ENCODE peak calls at places on chromosomes 2 and 18, in six cellular contexts. B is tibial artery; G is heart left ventricle; X is keratinocyte; L is NT2/D1; C is naive thymus-derived CD4-positive, alpha-beta T cell. Z is an unnamed sample.

GRCh38 chr2:105926960-105927678 is 182.4 kb downstream of the NCK2 start:
- DNase-seq in B (no peak), G (no peak), X (no peak), L (no peak), C (peak; percentile 76), Z (peak; percentile 68)

GRCh38 chr2:179180242-179180641 is 84.4 kb downstream of the SESTD1 start:
- DNase-seq in B (no peak), G (no peak), X (no peak), L (no peak), C (no peak), Z (no peak)

GRCh38 chr18:74128114-74128513 is 19.5 kb downstream of the FBXO15 start:
- DNase-seq in B (no peak), G (no peak), X (no peak), L (no peak), C (no peak), Z (no peak)

GRCh38 chr2:32865399-32866068 is 81.2 kb upstream of the LTBP1 start:
- DNase-seq in B (no peak), G (no peak), X (peak; percentile 21), L (no peak), C (no peak), Z (no peak)

GRCh38 chr18:45806226-45806625 is 19.2 kb upstream of the SIGLEC15 start:
- DNase-seq in B (no peak), G (no peak), X (no peak), L (no peak), C (no peak), Z (no peak)

GRCh38 chr18:49899647-49900330 is 86.5 kb upstream of the ACAA2 start:
- DNase-seq in B (no peak), G (no peak), X (no peak), L (no peak), C (no peak), Z (no peak)

GRCh38 chr2:131801210-131801744 is 273.6 kb downstream of the CCDC74A start:
- DNase-seq in B (no peak), G (no peak), X (no peak), L (no peak), C (no peak), Z (no peak)

GRCh38 chr18:30889582-30890301 is 152.8 kb downstream of the DSC3 start:
- DNase-seq in B (no peak), G (no peak), X (no peak), L (peak; percentile 39), C (no peak), Z (no peak)

GRCh38 chr2:80706951-80707350 is 402.4 kb upstream of the LRRTM1 start:
- DNase-seq in B (no peak), G (no peak), X (no peak), L (no peak), C (no peak), Z (no peak)

GRCh38 chr2:29920631-29921559 is 491 bp downstream of the ALK start:
- DNase-seq in B (no peak), G (no peak), X (no peak), L (no peak), C (no peak), Z (no peak)

GRCh38 chr2:229660951-229661350 is 53.4 kb downstream of the DNER start:
- DNase-seq in B (no peak), G (no peak), X (peak; percentile 1), L (no peak), C (no peak), Z (no peak)

GRCh38 chr2:153477641-153478288 is 797 bp downstream of the RPRM start:
- DNase-seq in B (no peak), G (no peak), X (no peak), L (peak; percentile 57), C (no peak), Z (no peak)

GRCh38 chr2:133264951-133265949 is 303.0 kb downstream of the NCKAP5 start:
- DNase-seq in B (no peak), G (peak; percentile 52), X (no peak), L (no peak), C (no peak), Z (no peak)

GRCh38 chr2:131027566-131028528 is 65.4 kb downstream of the FAM168B start:
- DNase-seq in B (peak; percentile 52), G (no peak), X (no peak), L (no peak), C (no peak), Z (no peak)

GRCh38 chr2:149056541-149056940 is 18.0 kb downstream of the LYPD6B start:
- DNase-seq in B (no peak), G (no peak), X (no peak), L (no peak), C (no peak), Z (no peak)

GRCh38 chr2:163951312-163951711 is 215.5 kb upstream of the FIGN start:
- DNase-seq in B (no peak), G (no peak), X (no peak), L (no peak), C (no peak), Z (no peak)

GRCh38 chr2:25125189-25125588 is 43.2 kb downstream of the POMC start:
- DNase-seq in B (no peak), G (no peak), X (no peak), L (no peak), C (no peak), Z (no peak)

GRCh38 chr2:12932192-12932591 is 215.5 kb downstream of the TRIB2 start:
- DNase-seq in B (no peak), G (no peak), X (no peak), L (no peak), C (no peak), Z (no peak)

GRCh38 chr2:216121255-216121654 is 12.1 kb downstream of the XRCC5 start:
- DNase-seq in B (no peak), G (no peak), X (no peak), L (no peak), C (no peak), Z (no peak)

GRCh38 chr2:232523682-232524597 is 2.0 kb upstream of the CHRND start:
- DNase-seq in B (no peak), G (peak; percentile 40), X (no peak), L (peak; percentile 82), C (no peak), Z (no peak)

GRCh38 chr18:69402219-69402989 is 1.7 kb downstream of the DOK6 start:
- DNase-seq in B (no peak), G (no peak), X (no peak), L (no peak), C (no peak), Z (no peak)

GRCh38 chr2:62042944-62043343 is 137.5 kb downstream of the COMMD1 start:
- DNase-seq in B (no peak), G (no peak), X (peak; percentile 52), L (no peak), C (no peak), Z (no peak)
- H3K4me1 ChIP-seq in B (no peaks in the 10 kb centered on the region), G (no peaks in the 10 kb centered on the region), X (peaks cover 27% of the 10 kb centered on the region), L (no peaks in the 10 kb centered on the region), C (peaks cover 8% of the 10 kb centered on the region), Z (peaks cover 16% of the 10 kb centered on the region)

GRCh38 chr2:43226955-43227829 is 786 bp upstream of the ZFP36L2 start:
- DNase-seq in B (peak; percentile 99), G (peak; percentile 96), X (no peak), L (peak; percentile 63), C (peak; percentile 74), Z (peak; percentile 75)

GRCh38 chr2:43228782-43229659 is 2.6 kb upstream of the ZFP36L2 start:
- DNase-seq in B (no peak), G (no peak), X (no peak), L (no peak), C (peak; percentile 23), Z (peak; percentile 43)

GRCh38 chr2:43226558-43226954 is at the start of gene ZFP36L2:
- DNase-seq in B (peak; percentile 98), G (peak; percentile 98), X (no peak), L (peak; percentile 92), C (peak; percentile 97), Z (peak; percentile 98)

GRCh38 chr2:43228341-43228751 is 1.9 kb upstream of the ZFP36L2 start:
- DNase-seq in B (no peak), G (no peak), X (no peak), L (no peak), C (no peak), Z (peak; percentile 22)

DNA sequence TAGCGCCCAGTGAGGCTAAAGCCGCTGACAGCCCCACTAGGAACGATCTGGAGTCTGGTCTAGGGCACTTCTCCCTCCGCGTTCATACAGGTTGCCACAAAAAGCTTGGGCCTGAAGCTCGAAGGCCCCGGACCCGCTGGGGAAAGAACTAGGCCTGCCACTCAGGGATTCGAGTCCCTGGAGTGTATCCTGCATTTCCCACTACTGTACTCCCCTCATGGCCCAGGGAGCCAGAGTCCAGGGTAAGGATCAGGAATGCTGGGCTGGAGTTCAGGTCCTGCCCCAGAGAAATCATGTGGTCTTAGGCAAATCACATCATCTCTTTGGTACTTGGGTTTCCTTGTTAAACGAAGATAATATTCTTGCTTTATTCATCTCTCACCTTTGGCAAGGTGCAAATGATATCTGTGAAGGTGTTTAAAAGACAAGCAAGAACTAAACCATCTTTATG is 1.4 kb upstream of the ZFP36L2 start:
- DNase-seq in B (no peak), G (no peak), X (no peak), L (no peak), C (no peak), Z (no peak)
- H3K4me3 ChIP-seq in B (peak overlapping the region; percentile 87), G (peak overlapping the region; percentile 76), X (peak overlapping the region; percentile 82), L (peak overlapping the region; percentile 82), C (peak overlapping the region; percentile 82), Z (peak overlapping the region; percentile 88)

GRCh38 chr2:20307311-20307710 is 43.3 kb downstream of the PUM2 start:
- DNase-seq in B (no peak), G (no peak), X (no peak), L (no peak), C (no peak), Z (no peak)

GRCh38 chr2:20299113-20299512 is 51.5 kb downstream of the PUM2 start:
- DNase-seq in B (no peak), G (no peak), X (no peak), L (no peak), C (no peak), Z (no peak)

GRCh38 chr2:20304411-20304810 is 46.2 kb downstream of the PUM2 start:
- DNase-seq in B (no peak), G (no peak), X (peak; percentile 4), L (no peak), C (no peak), Z (no peak)

GRCh38 chr2:20300656-20301055 is 50.0 kb downstream of the PUM2 start:
- DNase-seq in B (no peak), G (no peak), X (no peak), L (no peak), C (no peak), Z (no peak)

GRCh38 chr2:20302019-20302418 is 48.6 kb downstream of the PUM2 start:
- DNase-seq in B (no peak), G (no peak), X (no peak), L (no peak), C (no peak), Z (no peak)
- H3K9me3 ChIP-seq in B (no peaks in the 10 kb centered on the region), G (no peaks in the 10 kb centered on the region), X (no peaks in the 10 kb centered on the region), L (no peaks in the 10 kb centered on the region), C (no peaks in the 10 kb centered on the region), Z (no peaks in the 10 kb centered on the region)

GRCh38 chr2:100248044-100248330 is 74.3 kb downstream of the LONRF2 start:
- DNase-seq in B (no peak), G (no peak), X (no peak), L (no peak), C (no peak), Z (no peak)

GRCh38 chr2:100246163-100247145 is 75.8 kb downstream of the LONRF2 start:
- DNase-seq in B (no peak), G (no peak), X (no peak), L (no peak), C (peak; percentile 36), Z (no peak)

GRCh38 chr2:100248971-100249370 is 73.3 kb downstream of the LONRF2 start:
- DNase-seq in B (no peak), G (no peak), X (no peak), L (no peak), C (no peak), Z (no peak)

GRCh38 chr2:100245681-100246080 is 76.6 kb downstream of the LONRF2 start:
- DNase-seq in B (no peak), G (no peak), X (no peak), L (no peak), C (no peak), Z (no peak)

GRCh38 chr2:100247256-100248043 is 74.9 kb downstream of the LONRF2 start:
- DNase-seq in B (no peak), G (no peak), X (no peak), L (no peak), C (no peak), Z (no peak)
- H3K4me1 ChIP-seq in B (no peaks in the 10 kb centered on the region), G (no peaks in the 10 kb centered on the region), X (no peaks in the 10 kb centered on the region), L (no peaks in the 10 kb centered on the region), C (no peaks in the 10 kb centered on the region), Z (no peaks in the 10 kb centered on the region)

Z was measured in CD4-positive, alpha-beta memory T cell.